ENCODE peak calls at places on chromosome 7, in five cellular contexts. Y, T, K, H and Z are unnamed samples.

GRCh38 chr7:65731562-65732035 is 141.3 kb upstream of the VKORC1L1 start:
- DNase-seq in Y (no peak), T (no peak), K (peak; percentile 28), H (peak; percentile 18), Z (no peak)

GRCh38 chr7:158026636-158027265 is 560.9 kb downstream of the PTPRN2 start:
- DNase-seq in Y (no peak), T (no peak), K (no peak), H (no peak), Z (no peak)

GRCh38 chr7:7099584-7100014 is 82.7 kb upstream of the C1GALT1 start:
- DNase-seq in Y (peak; percentile 63), T (no peak), K (peak; percentile 28), H (peak; percentile 65), Z (peak; percentile 90)

GRCh38 chr7:156751319-156751718 is 110.7 kb downstream of the RNF32 start:
- DNase-seq in Y (no peak), T (no peak), K (no peak), H (no peak), Z (peak; percentile 72)

GRCh38 chr7:150978136-150978789 is at the start of gene KCNH2:
- DNase-seq in Y (peak; percentile 71), T (peak; percentile 43), K (no peak), H (peak; percentile 72), Z (no peak)

GRCh38 chr7:85018498-85018897 is 168.4 kb downstream of the SEMA3D start:
- DNase-seq in Y (no peak), T (no peak), K (no peak), H (no peak), Z (peak; percentile 33)

GRCh38 chr7:133959505-133959904 is 167.6 kb upstream of the LRGUK start:
- DNase-seq in Y (no peak), T (no peak), K (no peak), H (no peak), Z (no peak)

GRCh38 chr7:87359366-87359765 is 13.9 kb downstream of the CROT start:
- DNase-seq in Y (peak; percentile 15), T (no peak), K (no peak), H (no peak), Z (no peak)

GRCh38 chr7:114273218-114273617 is 141.4 kb upstream of the FOXP2 start:
- DNase-seq in Y (no peak), T (no peak), K (no peak), H (no peak), Z (no peak)

GRCh38 chr7:141754939-141755338 is 9.0 kb upstream of the TAS2R3 start:
- DNase-seq in Y (no peak), T (no peak), K (no peak), H (no peak), Z (no peak)

GRCh38 chr7:130493275-130493868 is 1.5 kb downstream of the MEST start:
- DNase-seq in Y (no peak), T (no peak), K (no peak), H (no peak), Z (peak; percentile 12)

GRCh38 chr7:154906736-154907355 is 96.1 kb downstream of the PAXIP1 start:
- DNase-seq in Y (no peak), T (no peak), K (no peak), H (no peak), Z (no peak)

GRCh38 chr7:113875224-113875623 is 43.6 kb downstream of the PPP1R3A start:
- DNase-seq in Y (no peak), T (no peak), K (no peak), H (no peak), Z (no peak)

GRCh38 chr7:156014808-156015207 is 202.5 kb upstream of the SHH start:
- DNase-seq in Y (no peak), T (no peak), K (no peak), H (no peak), Z (no peak)

GRCh38 chr7:98257701-98258100 is 5.7 kb upstream of the TECPR1 start:
- DNase-seq in Y (no peak), T (no peak), K (no peak), H (no peak), Z (no peak)

GRCh38 chr7:8290645-8291308 is 28.8 kb upstream of the ICA1 start:
- DNase-seq in Y (no peak), T (no peak), K (no peak), H (no peak), Z (no peak)

GRCh38 chr7:53315986-53316385 is 280.6 kb downstream of the POM121L12 start:
- DNase-seq in Y (peak; percentile 67), T (no peak), K (no peak), H (peak; percentile 29), Z (no peak)

GRCh38 chr7:151206914-151207313 is 3.4 kb downstream of the H2BK1 start:
- DNase-seq in Y (no peak), T (no peak), K (no peak), H (no peak), Z (no peak)

GRCh38 chr7:120949393-120949799 is 1.2 kb upstream of the ING3 start:
- DNase-seq in Y (no peak), T (no peak), K (no peak), H (no peak), Z (no peak)

GRCh38 chr7:140631602-140632001 is 9.0 kb downstream of the DENND2A start:
- DNase-seq in Y (no peak), T (no peak), K (no peak), H (no peak), Z (no peak)

GRCh38 chr7:47725031-47725780 is 143.3 kb upstream of the TNS3 start:
- DNase-seq in Y (no peak), T (no peak), K (no peak), H (no peak), Z (no peak)

GRCh38 chr7:115618676-115619075 is 411.9 kb downstream of the TFEC start:
- DNase-seq in Y (no peak), T (no peak), K (no peak), H (no peak), Z (peak; percentile 27)

GRCh38 chr7:54841772-54842707 is 83.0 kb upstream of the SEC61G start:
- DNase-seq in Y (no peak), T (no peak), K (peak; percentile 17), H (peak; percentile 38), Z (peak; percentile 88)

GRCh38 chr7:45511721-45512422 is 62.3 kb upstream of the ADCY1 start:
- DNase-seq in Y (no peak), T (no peak), K (no peak), H (no peak), Z (no peak)

GRCh38 chr7:44154703-44155102 is 13.6 kb upstream of the MYL7 start:
- DNase-seq in Y (no peak), T (no peak), K (no peak), H (no peak), Z (no peak)

GRCh38 chr7:129841465-129841864 is 111.3 kb downstream of the UBE2H start:
- DNase-seq in Y (no peak), T (no peak), K (no peak), H (no peak), Z (no peak)

GRCh38 chr7:14748461-14748860 is 154.1 kb downstream of the DGKB start:
- DNase-seq in Y (no peak), T (no peak), K (no peak), H (no peak), Z (peak; percentile 53)

GRCh38 chr7:29483219-29484104 is 80.2 kb upstream of the PRR15 start:
- DNase-seq in Y (peak; percentile 32), T (no peak), K (no peak), H (peak; percentile 32), Z (no peak)

GRCh38 chr7:101926265-101926664 is 108.8 kb downstream of the CUX1 start:
- DNase-seq in Y (no peak), T (no peak), K (no peak), H (no peak), Z (no peak)

GRCh38 chr7:2945171-2945570 is 98.5 kb downstream of the CARD11 start:
- DNase-seq in Y (no peak), T (no peak), K (no peak), H (no peak), Z (no peak)

GRCh38 chr7:14698239-14698638 is 204.3 kb downstream of the DGKB start:
- DNase-seq in Y (no peak), T (no peak), K (no peak), H (no peak), Z (no peak)

GRCh38 chr7:134737561-134738353 is 41.7 kb upstream of the CALD1 start:
- DNase-seq in Y (no peak), T (no peak), K (no peak), H (no peak), Z (peak; percentile 90)

GRCh38 chr7:154167807-154168206 is 115.6 kb downstream of the DPP6 start:
- DNase-seq in Y (peak; percentile 34), T (no peak), K (no peak), H (no peak), Z (no peak)

GRCh38 chr7:116810267-116811116 is 51.9 kb upstream of the CAPZA2 start:
- DNase-seq in Y (no peak), T (no peak), K (no peak), H (no peak), Z (peak; percentile 49)

GRCh38 chr7:91771394-91771793 is 109.1 kb downstream of the MTERF1 start:
- DNase-seq in Y (no peak), T (no peak), K (no peak), H (no peak), Z (no peak)

GRCh38 chr7:105402221-105403095 is 13.7 kb upstream of the SRPK2 start:
- DNase-seq in Y (no peak), T (no peak), K (no peak), H (no peak), Z (peak; percentile 29)

GRCh38 chr7:101287032-101287431 is 34.6 kb downstream of the IFT22 start:
- DNase-seq in Y (no peak), T (no peak), K (no peak), H (no peak), Z (no peak)

GRCh38 chr7:133491846-133492652 is 239.2 kb downstream of the EXOC4 start:
- DNase-seq in Y (no peak), T (no peak), K (no peak), H (no peak), Z (no peak)